ENCODE peak calls at places on chromosomes 5 and 9, in ten cellular contexts. P, B, L, S, Y, H, N, R, Q and I are unnamed samples.
A peak's percentile ranks its signal among the peaks of the same experiment; 100 is the strongest.

GRCh38 chr5:157558681-157559080 is 16.9 kb downstream of the ADAM19 start:
- DNase-seq in H (no peak), B (no peak), S (no peak), N (no peak), L (no peak), P (no peak), R (no peak), Y (no peak), Q (no peak), I (no peak)

GRCh38 chr9:135512241-135512603 is 9.0 kb upstream of the LCN1 start:
- DNase-seq in R (no peak), H (no peak), P (no peak), L (no peak), Y (no peak), S (no peak), B (no peak), Q (no peak), N (no peak), I (no peak)

GRCh38 chr5:90528704-90529233 is 615 bp downstream of the LYSMD3 start:
- DNase-seq in Y (no peak), S (no peak), Q (no peak), P (no peak), L (no peak), B (no peak), H (peak; percentile 9), R (no peak), N (peak; percentile 43), I (no peak)

GRCh38 chr5:177067491-177067890 is 19.2 kb upstream of the FGFR4 start:
- DNase-seq in Q (no peak), Y (no peak), N (no peak), R (no peak), P (no peak), L (no peak), B (no peak), H (no peak), S (no peak), I (no peak)

GRCh38 chr5:79464695-79465332 is 49.1 kb downstream of the HOMER1 start:
- DNase-seq in S (no peak), L (peak; percentile 38), Y (peak; percentile 40), N (no peak), B (no peak), P (no peak), H (peak; percentile 25), R (no peak), Q (no peak), I (no peak)

GRCh38 chr9:91345978-91346377 is 15.7 kb downstream of the AUH start:
- DNase-seq in R (no peak), N (no peak), P (no peak), S (no peak), H (no peak), B (no peak), L (no peak), Y (no peak), Q (no peak), I (no peak)

GRCh38 chr5:72108200-72109050 is 1.1 kb downstream of the MAP1B start:
- DNase-seq in Y (peak; percentile 19), N (no peak), P (no peak), B (peak; percentile 88), L (peak; percentile 71), H (peak; percentile 74), R (no peak), Q (peak; percentile 61), S (no peak), I (peak; percentile 36)

GRCh38 chr5:81363093-81363886 is 30.6 kb downstream of the ACOT12 start:
- DNase-seq in R (no peak), N (no peak), S (no peak), B (no peak), Q (no peak), H (no peak), L (no peak), P (no peak), Y (no peak), I (peak; percentile 14)

GRCh38 chr5:132019857-132020555 is 8.5 kb upstream of the ACSL6 start:
- DNase-seq in L (no peak), Q (no peak), N (peak; percentile 95), H (no peak), R (peak; percentile 49), P (peak; percentile 58), S (no peak), B (no peak), Y (no peak), I (peak; percentile 31)

GRCh38 chr5:34656700-34657549 is 797 bp downstream of the RAI14 start:
- DNase-seq in S (no peak), Q (no peak), N (no peak), Y (no peak), B (no peak), P (peak; percentile 18), L (peak; percentile 32), R (no peak), H (peak; percentile 28), I (peak; percentile 13)